ENCODE peak calls at places on chromosome 5, in ten cellular contexts. W is AML-193; G is DMS 273 treated with DMSO at 0.1 percent for 48 hours; M is GM06990; N is effector memory CD8-positive, alpha-beta T cell; A is stromal cell of bone marrow; D is tibial artery; C is H54; F is CD4-positive, alpha-beta T cell; R is transverse colon. P is an unnamed sample.

GRCh38 chr5:16735092-16735970 is 118.5 kb upstream of the RETREG1 start:
- DNase-seq in W (no peak), G (no peak), M (no peak), N (no peak), A (no peak), D (no peak), C (no peak), F (no peak), R (no peak), P (no peak)

GRCh38 chr5:159257629-159258283 is 5.3 kb upstream of the UBLCP1 start:
- DNase-seq in W (no peak), G (no peak), M (no peak), N (no peak), A (no peak), D (no peak), C (no peak), F (no peak), R (no peak), P (no peak)

GRCh38 chr5:151779531-151780125 is 7.9 kb downstream of the G3BP1 start:
- DNase-seq in W (no peak), G (no peak), M (no peak), N (no peak), A (no peak), D (no peak), C (no peak), F (no peak), R (no peak), P (no peak)

GRCh38 chr5:68418230-68418629 is 202.7 kb downstream of the PIK3R1 start:
- DNase-seq in W (no peak), G (no peak), M (no peak), N (no peak), A (peak), D (peak), C (no peak), F (no peak), R (no peak), P (no peak)

GRCh38 chr5:144598451-144599068 is 427.9 kb downstream of the KCTD16 start:
- DNase-seq in W (no peak), G (no peak), M (no peak), N (no peak), A (no peak), D (no peak), C (no peak), F (no peak), R (peak), P (no peak)

GRCh38 chr5:84437673-84438315 is 53.1 kb upstream of the EDIL3 start:
- DNase-seq in W (no peak), G (no peak), M (no peak), N (no peak), A (peak), D (no peak), C (no peak), F (no peak), R (no peak), P (no peak)

GRCh38 chr5:77935516-77936364 is 159.6 kb upstream of the TBCA start:
- DNase-seq in W (peak), G (no peak), M (peak), N (no peak), A (peak), D (no peak), C (no peak), F (no peak), R (no peak), P (no peak)

GRCh38 chr5:139141841-139142240 is 56.3 kb downstream of the SIL1 start:
- DNase-seq in W (no peak), G (no peak), M (no peak), N (no peak), A (peak), D (no peak), C (no peak), F (no peak), R (peak), P (peak)

GRCh38 chr5:166746506-166746905 is 1544.9 kb upstream of the WWC1 start:
- DNase-seq in W (no peak), G (no peak), M (no peak), N (no peak), A (no peak), D (no peak), C (no peak), F (no peak), R (no peak), P (no peak)

GRCh38 chr5:179668404-179668803 is 12.4 kb downstream of the CBY3 start:
- DNase-seq in W (peak), G (no peak), M (no peak), N (peak), A (no peak), D (no peak), C (peak), F (no peak), R (peak), P (no peak)

GRCh38 chr5:115666023-115666422 is 40.2 kb upstream of the TMED7 start:
- DNase-seq in W (no peak), G (no peak), M (no peak), N (no peak), A (no peak), D (no peak), C (no peak), F (no peak), R (no peak), P (no peak)

GRCh38 chr5:148791334-148791667 is 35.1 kb upstream of the ADRB2 start:
- DNase-seq in W (peak), G (no peak), M (peak), N (no peak), A (peak), D (no peak), C (no peak), F (no peak), R (no peak), P (no peak)

GRCh38 chr5:124372457-124372856 is 374.0 kb downstream of the ZNF608 start:
- DNase-seq in W (no peak), G (no peak), M (no peak), N (no peak), A (no peak), D (no peak), C (no peak), F (no peak), R (no peak), P (no peak)

GRCh38 chr5:26024774-26025173 is 1013.6 kb downstream of the CDH9 start:
- DNase-seq in W (no peak), G (no peak), M (no peak), N (no peak), A (no peak), D (no peak), C (no peak), F (no peak), R (no peak), P (no peak)

GRCh38 chr5:67793418-67793817 is 422.1 kb upstream of the PIK3R1 start:
- DNase-seq in W (no peak), G (no peak), M (no peak), N (no peak), A (no peak), D (no peak), C (no peak), F (no peak), R (no peak), P (no peak)

GRCh38 chr5:151118898-151119600 is 38.2 kb upstream of the TNIP1 start:
- DNase-seq in W (no peak), G (no peak), M (no peak), N (no peak), A (no peak), D (no peak), C (no peak), F (no peak), R (no peak), P (no peak)

GRCh38 chr5:176995896-176996767 is 10.4 kb downstream of the UIMC1 start:
- DNase-seq in W (no peak), G (no peak), M (peak), N (no peak), A (peak), D (no peak), C (no peak), F (no peak), R (no peak), P (no peak)

GRCh38 chr5:160619381-160619780 is 197.7 kb downstream of the PTTG1 start:
- DNase-seq in W (no peak), G (no peak), M (no peak), N (no peak), A (no peak), D (no peak), C (no peak), F (no peak), R (no peak), P (no peak)

GRCh38 chr5:81397169-81397568 is 3.2 kb upstream of the ACOT12 start:
- DNase-seq in W (no peak), G (peak), M (no peak), N (no peak), A (peak), D (no peak), C (peak), F (no peak), R (no peak), P (no peak)

GRCh38 chr5:35789732-35790461 is 66.8 kb upstream of the IL7R start:
- DNase-seq in W (no peak), G (no peak), M (no peak), N (no peak), A (no peak), D (no peak), C (no peak), F (no peak), R (no peak), P (no peak)

GRCh38 chr5:7904170-7904569 is 35.2 kb downstream of the MTRR start:
- DNase-seq in W (no peak), G (no peak), M (no peak), N (no peak), A (no peak), D (no peak), C (peak), F (no peak), R (no peak), P (no peak)

GRCh38 chr5:147485046-147485445 is 24.8 kb downstream of the DPYSL3 start:
- DNase-seq in W (no peak), G (no peak), M (no peak), N (no peak), A (peak), D (no peak), C (no peak), F (no peak), R (no peak), P (no peak)

GRCh38 chr5:124440471-124440870 is 306.0 kb downstream of the ZNF608 start:
- DNase-seq in W (no peak), G (no peak), M (no peak), N (no peak), A (no peak), D (no peak), C (no peak), F (no peak), R (no peak), P (no peak)

GRCh38 chr5:180795771-180796313 is 6.8 kb downstream of the MGAT1 start:
- DNase-seq in W (no peak), G (no peak), M (no peak), N (no peak), A (no peak), D (no peak), C (no peak), F (no peak), R (no peak), P (no peak)

GRCh38 chr5:142841511-142842255 is 71.5 kb downstream of the ARHGAP26 start:
- DNase-seq in W (no peak), G (no peak), M (no peak), N (no peak), A (peak), D (peak), C (no peak), F (no peak), R (no peak), P (no peak)

GRCh38 chr5:17365326-17365725 is 132.7 kb upstream of the TAF11L2 start:
- DNase-seq in W (no peak), G (no peak), M (no peak), N (no peak), A (no peak), D (no peak), C (no peak), F (no peak), R (no peak), P (no peak)

P was measured in prostate gland.